ENCODE peak calls at places on chromosome 7, in four cellular contexts. Z, T, V and Y are unnamed samples.

GRCh38 chr7:151688236-151688780 is 168.6 kb upstream of the RHEB start:
- DNase-seq in Z (no peak), T (no peak), V (no peak), Y (no peak)

GRCh38 chr7:44283381-44284211 is 41.8 kb downstream of the CAMK2B start:
- DNase-seq in T (peak), V (no peak), Z (no peak), Y (no peak)

GRCh38 chr7:124397134-124397533 is 364.3 kb upstream of the TMEM229A start:
- DNase-seq in T (no peak), Z (no peak), V (no peak), Y (no peak)

GRCh38 chr7:19561121-19561805 is 147.6 kb downstream of the POLR1F start:
- DNase-seq in V (no peak), T (no peak), Z (no peak), Y (no peak)

GRCh38 chr7:103379270-103379975 is 32.0 kb downstream of the PSMC2 start:
- DNase-seq in V (no peak), T (no peak), Z (peak), Y (no peak)

GRCh38 chr7:6691103-6691502 is 15.6 kb downstream of the ZNF12 start:
- DNase-seq in Z (no peak), V (no peak), T (no peak), Y (no peak)

GRCh38 chr7:732094-732541 is 5.0 kb upstream of the PRKAR1B start:
- DNase-seq in V (no peak), T (peak), Z (peak), Y (no peak)

GRCh38 chr7:140982508-140982907 is 32.2 kb downstream of the MRPS33 start:
- DNase-seq in Z (no peak), T (no peak), V (no peak), Y (no peak)

GRCh38 chr7:126801738-126802137 is 451.0 kb downstream of the GRM8 start:
- DNase-seq in T (no peak), Z (no peak), V (no peak), Y (no peak)

GRCh38 chr7:13990984-13991790 is 1.7 kb upstream of the ETV1 start:
- DNase-seq in V (peak), Z (peak), T (peak), Y (peak)

GRCh38 chr7:141920281-141920680 is 4.1 kb downstream of the OR9A4 start:
- DNase-seq in T (no peak), V (no peak), Z (no peak), Y (no peak)

GRCh38 chr7:127886248-127886647 is 145.0 kb downstream of the LRRC4 start:
- DNase-seq in T (no peak), V (no peak), Z (peak), Y (no peak)
- TF ChIP-seq NRF1 in T (no peak), V (no peak), Z (no peak), Y (no peak)

GRCh38 chr7:105799677-105800076 is 76.7 kb downstream of the ATXN7L1 start:
- DNase-seq in T (no peak), V (no peak), Z (no peak), Y (no peak)

GRCh38 chr7:105799006-105799405 is 77.4 kb downstream of the ATXN7L1 start:
- DNase-seq in V (no peak), T (no peak), Z (no peak), Y (no peak)

GRCh38 chr7:105802611-105803520 is 73.5 kb downstream of the ATXN7L1 start:
- DNase-seq in T (no peak), Z (peak), V (no peak), Y (no peak)

GRCh38 chr7:105800442-105800841 is 76.0 kb downstream of the ATXN7L1 start:
- DNase-seq in Z (no peak), V (no peak), T (no peak), Y (peak)

GRCh38 chr7:105800849-105801534 is 75.4 kb downstream of the ATXN7L1 start:
- DNase-seq in Z (no peak), T (no peak), V (no peak), Y (no peak)
- TF ChIP-seq YY1 in Z (no peak), T (no peak), V (no peak), Y (no peak)

GRCh38 chr7:4823442-4824119 is 38.2 kb downstream of the PAPOLB start:
- DNase-seq in T (peak), V (no peak), Z (no peak), Y (no peak)
- TF ChIP-seq NRF1 in T (no peak), V (no peak), Z (no peak), Y (no peak)

GRCh38 chr7:94348142-94348541 is 46.6 kb upstream of the COL1A2 start:
- DNase-seq in T (peak), V (no peak), Z (no peak), Y (no peak)
- TF ChIP-seq YY1 in T (no peak), V (no peak), Z (no peak), Y (no peak)

GRCh38 chr7:110922906-110923305 is 168.0 kb upstream of the LRRN3 start:
- DNase-seq in T (no peak), Z (no peak), V (no peak), Y (no peak)
- TF ChIP-seq NRF1 in T (no peak), Z (no peak), V (no peak), Y (no peak)

DNA sequence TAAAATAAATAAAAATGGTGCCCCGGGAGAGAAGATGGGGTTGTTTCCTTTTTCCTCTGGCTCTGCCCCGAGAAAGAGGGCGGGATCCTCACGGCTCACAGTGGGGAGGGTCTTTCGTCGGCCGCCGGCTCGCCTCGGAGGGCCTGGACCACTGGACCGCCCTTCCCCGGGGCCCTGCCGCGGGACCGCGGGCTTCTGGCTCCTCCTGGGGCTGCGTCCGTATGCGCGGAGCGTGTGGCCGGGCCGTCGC is 3.5 kb upstream of the IGF2BP3 start:
- DNase-seq in Z (no peak), T (no peak), V (no peak), Y (no peak)
- TF ChIP-seq YY1 in Z (no peak), T (peak), V (peak), Y (no peak)

GRCh38 chr7:90230834-90231233 is 14.1 kb upstream of the CFAP69 start:
- DNase-seq in V (no peak), T (no peak), Z (no peak), Y (no peak)

GRCh38 chr7:90232440-90232839 is 12.5 kb upstream of the CFAP69 start:
- DNase-seq in Z (no peak), T (no peak), V (no peak), Y (no peak)

GRCh38 chr7:90233569-90233968 is 11.4 kb upstream of the CFAP69 start:
- DNase-seq in V (no peak), Z (no peak), T (no peak), Y (no peak)

GRCh38 chr7:90229728-90230127 is 15.2 kb upstream of the CFAP69 start:
- DNase-seq in Z (no peak), V (no peak), T (no peak), Y (no peak)

DNA sequence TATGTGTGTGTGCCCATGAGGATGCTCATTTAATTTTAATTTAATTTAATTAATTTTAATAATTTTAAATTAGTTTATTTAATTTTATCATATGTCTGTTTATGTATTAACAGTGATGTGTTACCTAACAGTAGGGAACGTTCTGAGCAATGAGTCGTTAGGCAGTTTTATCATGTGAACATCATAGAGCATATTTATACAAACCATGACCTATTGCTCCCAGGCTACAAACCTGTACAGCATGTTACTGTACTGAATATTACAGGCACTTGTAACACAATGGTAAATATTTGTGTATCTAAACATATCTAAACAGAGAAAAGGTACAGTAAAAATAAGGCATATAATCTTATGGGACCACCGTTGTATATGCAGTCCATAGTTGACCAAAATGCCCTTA is 13.7 kb upstream of the CFAP69 start:
- DNase-seq in V (no peak), T (no peak), Z (no peak), Y (no peak)
- TF ChIP-seq NRF1 in V (no peak), T (no peak), Z (no peak), Y (no peak)

GRCh38 chr7:54419209-54419608 is 123.0 kb upstream of the VSTM2A start:
- DNase-seq in V (no peak), Z (no peak), T (no peak), Y (no peak)
- TF ChIP-seq YY1 in V (no peak), Z (no peak), T (no peak), Y (no peak)

GRCh38 chr7:31192996-31193395 is 140.9 kb downstream of the ADCYAP1R1 start:
- DNase-seq in Z (peak), V (peak), T (peak), Y (no peak)
- TF ChIP-seq NRF1 in Z (peak), V (no peak), T (peak), Y (no peak)